ENCODE peak calls at places on chromosome 2, in four cellular contexts. Q is MM.1S, R is IMR-90, Y is psoas muscle. K is an unnamed sample. For H3K4me1, the result is how much of the 10 kb centered on the place peaks cover.

GRCh38 chr2:145931836-145932352 is 1412.0 kb upstream of the ZEB2 start:
- DNase-seq in Y (no peak), Q (no peak), R (no peak), K (no peak)

GRCh38 chr2:5895284-5895683 is 203.1 kb downstream of the SOX11 start:
- DNase-seq in Q (no peak), R (no peak), Y (no peak), K (no peak)

GRCh38 chr2:74833418-74834233 is at the start of gene HK2:
- DNase-seq in Y (peak), Q (peak), R (peak), K (peak)

GRCh38 chr2:8328189-8328588 is 353.7 kb upstream of the ID2 start:
- DNase-seq in R (no peak), Y (no peak), Q (no peak), K (no peak)

GRCh38 chr2:12075603-12076002 is 329.2 kb downstream of the LPIN1 start:
- DNase-seq in R (no peak), Y (no peak), Q (no peak), K (no peak)

GRCh38 chr2:187526776-187527175 is 27.5 kb downstream of the TFPI start:
- DNase-seq in Q (no peak), Y (no peak), R (no peak), K (no peak)

GRCh38 chr2:98157557-98157956 is 70.6 kb downstream of the VWA3B start:
- DNase-seq in Y (no peak), Q (no peak), R (no peak), K (no peak)

GRCh38 chr2:96869281-96869823 is 528 bp downstream of the SEMA4C start:
- DNase-seq in Y (peak), Q (no peak), R (peak), K (no peak)

GRCh38 chr2:231877533-231878456 is 48.4 kb downstream of the NPPC start:
- DNase-seq in Y (no peak), Q (no peak), R (peak), K (no peak)

GRCh38 chr2:178718283-178718682 is 88.9 kb downstream of the TTN start:
- DNase-seq in Q (no peak), Y (no peak), R (no peak), K (no peak)

GRCh38 chr2:85135066-85135914 is 2.1 kb downstream of the TCF7L1 start:
- DNase-seq in R (no peak), Q (no peak), Y (no peak), K (no peak)

GRCh38 chr2:85132834-85133637 is at the start of gene TCF7L1:
- DNase-seq in Q (peak), Y (peak), R (peak), K (peak)

GRCh38 chr2:85132392-85132791 is 800 bp upstream of the TCF7L1 start:
- DNase-seq in Q (no peak), R (peak), Y (no peak), K (no peak)

GRCh38 chr2:85134255-85135065 is 1.3 kb downstream of the TCF7L1 start:
- DNase-seq in R (peak), Q (no peak), Y (peak), K (peak)

GRCh38 chr2:85133751-85134254 is 611 bp downstream of the TCF7L1 start:
- DNase-seq in Y (peak), Q (no peak), R (peak), K (peak)
- H3K27ac ChIP-seq in Y (peak), Q (no peak), R (peak), K (peak)

GRCh38 chr2:71772510-71773172 is 319.3 kb downstream of the DYSF start:
- DNase-seq in Q (no peak), R (no peak), Y (no peak), K (no peak)

GRCh38 chr2:71773218-71773617 is 319.9 kb downstream of the DYSF start:
- DNase-seq in Q (no peak), Y (no peak), R (no peak), K (no peak)

GRCh38 chr2:71767663-71768062 is 314.3 kb downstream of the DYSF start:
- DNase-seq in Y (no peak), Q (no peak), R (no peak), K (no peak)
- H3K4me1 ChIP-seq in Y (under half), Q (under half), R (under half), K (under half)

DNA sequence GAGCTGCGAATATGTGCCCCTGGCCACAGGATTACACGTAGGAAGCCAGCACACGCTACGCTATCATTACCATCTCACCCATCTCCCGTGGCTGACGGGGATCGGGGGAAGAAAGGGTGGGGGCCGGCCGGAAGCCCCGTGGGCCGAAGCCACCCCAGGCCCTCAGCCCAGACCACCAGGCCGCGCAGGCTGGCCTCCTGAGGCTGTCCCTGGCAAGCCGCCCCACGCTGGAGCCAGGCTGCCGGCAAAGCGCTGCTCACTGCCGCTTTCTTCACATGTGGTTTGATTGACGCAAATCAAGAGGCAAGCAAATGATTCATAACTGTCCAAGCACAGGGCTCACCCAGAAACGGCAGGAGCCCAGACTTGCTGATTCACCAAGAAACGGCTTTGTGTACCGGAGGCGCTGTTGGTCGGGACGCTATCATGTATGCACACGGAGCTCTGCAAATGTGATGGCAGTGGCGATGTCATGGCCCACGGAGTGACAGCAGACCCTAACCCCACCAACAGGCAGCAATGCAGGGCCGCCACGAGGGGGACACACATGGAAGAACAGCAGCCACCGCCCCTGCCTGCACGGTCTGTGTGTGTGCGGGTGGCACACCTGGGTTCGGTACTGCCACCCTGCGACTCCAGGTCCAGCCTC is 125.7 kb downstream of the HDAC4 start:
- DNase-seq in Q (no peak), R (peak), Y (peak), K (peak)
- TF ChIP-seq CTCF in Q (no peak), R (peak), Y (no peak), K (no peak)

DNA sequence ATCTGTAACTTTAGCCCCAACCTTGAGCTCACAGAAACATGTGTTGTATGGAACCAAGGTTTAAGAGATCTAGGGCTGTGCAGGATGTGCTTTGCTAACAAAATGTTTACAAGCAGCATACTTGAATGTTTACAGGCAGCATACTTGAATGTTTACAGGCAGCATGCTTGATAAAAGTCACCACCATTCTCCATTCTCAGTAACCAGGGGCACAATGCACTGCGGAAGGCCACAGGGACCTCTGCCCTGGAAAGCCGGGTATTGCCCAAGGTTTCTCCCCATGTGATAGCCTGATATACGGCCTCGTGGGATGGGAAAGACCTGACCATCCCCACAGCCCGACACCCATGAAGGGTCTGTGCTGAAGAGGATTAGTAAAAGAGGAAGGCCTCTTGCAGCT is 52.4 kb downstream of the LONRF2 start:
- DNase-seq in Q (no peak), Y (no peak), R (no peak), K (no peak)
- H3K27ac ChIP-seq in Q (no peak), Y (no peak), R (no peak), K (no peak)

GRCh38 chr2:58047969-58048368 is 1.4 kb downstream of the VRK2 start:
- DNase-seq in Y (no peak), R (no peak), Q (no peak), K (no peak)

GRCh38 chr2:58047373-58047674 is 718 bp downstream of the VRK2 start:
- DNase-seq in Q (no peak), R (no peak), Y (no peak), K (no peak)

GRCh38 chr2:58046335-58046584 is 346 bp upstream of the VRK2 start:
- DNase-seq in Y (no peak), R (no peak), Q (no peak), K (no peak)

GRCh38 chr2:58045580-58046334 is 849 bp upstream of the VRK2 start:
- DNase-seq in Q (no peak), R (no peak), Y (no peak), K (no peak)

DNA sequence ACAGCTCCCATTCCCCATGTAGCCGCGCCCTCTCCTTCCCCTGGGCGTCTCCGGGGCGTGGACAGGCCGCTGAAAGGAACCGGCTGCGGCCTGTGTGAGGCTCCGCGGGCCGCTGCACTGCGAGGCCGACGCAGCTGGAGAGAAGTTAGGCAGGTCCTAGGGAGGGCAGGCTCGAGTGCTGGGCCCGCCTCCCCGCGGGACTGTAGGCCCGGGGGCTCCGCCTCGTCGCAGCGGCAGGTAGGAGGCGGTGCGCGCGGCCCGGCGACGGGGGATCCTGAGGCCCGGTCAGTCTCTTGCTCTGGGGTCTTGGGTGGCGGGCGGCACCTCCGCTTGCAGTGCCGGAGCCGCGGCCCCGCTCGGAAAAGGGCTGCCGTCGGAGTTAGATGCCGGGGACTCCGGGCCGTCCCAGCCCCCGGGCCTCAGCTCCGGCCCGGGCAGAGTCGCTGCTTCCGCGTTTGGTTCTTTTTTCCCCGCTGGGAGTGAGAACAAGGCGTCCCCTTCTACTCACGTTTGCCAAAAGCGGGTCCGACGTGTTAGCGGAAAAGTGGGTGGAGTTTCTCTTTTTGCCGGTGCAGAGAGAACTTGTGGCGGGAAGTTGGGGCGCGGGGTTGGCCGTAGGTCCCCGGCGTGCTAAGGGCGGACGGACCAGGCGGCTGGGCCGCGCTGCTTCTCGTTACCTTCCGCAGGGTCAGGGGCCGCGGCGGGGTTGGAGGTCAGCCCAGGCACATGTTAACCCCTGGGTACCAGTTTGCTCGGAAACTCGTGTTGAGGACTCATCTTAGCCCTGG is at the start of gene VRK2:
- DNase-seq in R (peak), Y (peak), Q (peak), K (peak)
- H3K4me1 ChIP-seq in R (under half), Y (under half), Q (under half), K (under half)

GRCh38 chr2:136572335-136572734 is 193.0 kb upstream of the THSD7B start:
- DNase-seq in Q (no peak), R (no peak), Y (peak), K (no peak)
- TF ChIP-seq CTCF in Q (no peak), R (no peak), Y (no peak), K (no peak)

DNA sequence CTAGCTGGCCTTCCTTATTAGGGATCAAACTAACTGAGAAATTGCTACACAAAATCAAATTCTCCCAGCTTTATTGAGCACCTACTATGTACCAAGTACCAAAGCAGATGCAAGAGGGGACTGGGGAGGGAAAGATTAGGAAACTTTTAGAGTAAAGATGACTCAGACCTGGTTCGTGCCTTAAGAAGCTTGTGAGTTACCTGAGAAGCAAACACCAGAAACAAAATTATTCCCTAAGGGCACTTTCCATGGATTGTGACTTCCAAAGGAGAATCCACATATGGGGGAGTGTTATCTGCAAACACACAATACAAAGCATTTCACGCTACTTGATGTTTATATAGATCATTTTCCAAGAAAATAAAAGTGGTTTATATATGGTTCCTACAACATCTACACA is 326.9 kb upstream of the HNRNPA3 start:
- DNase-seq in R (no peak), Q (no peak), Y (no peak), K (no peak)
- H3K27ac ChIP-seq in R (no peak), Q (no peak), Y (no peak), K (no peak)